ENCODE peak calls at places on chromosomes 2 and 18, in six cellular contexts. H is NT2/D1; R is right cardiac atrium; X is Peyer's patch; C is epithelial cell of esophagus; M is Jurkat, Clone E6-1. Y is an unnamed sample.

GRCh38 chr2:134982603-134983002 is 64.0 kb downstream of the CCNT2 start:
- DNase-seq in C (no peak), X (no peak), M (no peak), H (no peak), R (no peak), Y (no peak)

GRCh38 chr2:69716555-69717120 is 25.3 kb upstream of the ANXA4 start:
- DNase-seq in C (peak), R (no peak), H (no peak), X (no peak), M (no peak), Y (no peak)

GRCh38 chr2:38723173-38723572 is 28.0 kb downstream of the SRSF7 start:
- DNase-seq in C (no peak), R (no peak), H (no peak), M (no peak), X (no peak), Y (no peak)

GRCh38 chr2:190436552-190436951 is 28.4 kb downstream of the MFSD6 start:
- DNase-seq in X (no peak), H (no peak), C (no peak), R (no peak), M (no peak), Y (no peak)

GRCh38 chr18:70422061-70422965 is 133.5 kb downstream of the SOCS6 start:
- DNase-seq in X (peak), M (no peak), H (no peak), R (peak), C (peak), Y (no peak)

GRCh38 chr2:188238386-188238785 is 53.3 kb upstream of the GULP1 start:
- DNase-seq in X (no peak), H (no peak), M (no peak), C (no peak), R (no peak), Y (no peak)

GRCh38 chr2:110682267-110682666 is 4.4 kb upstream of the BUB1 start:
- DNase-seq in M (no peak), R (no peak), C (no peak), X (no peak), H (no peak), Y (no peak)

GRCh38 chr2:10810175-10811161 is 2.1 kb downstream of the PDIA6 start:
- DNase-seq in M (no peak), C (peak), H (no peak), R (no peak), X (no peak), Y (no peak)

GRCh38 chr2:123040506-123040905 is 984.6 kb upstream of the CNTNAP5 start:
- DNase-seq in R (no peak), H (no peak), M (no peak), C (peak), X (no peak), Y (no peak)

GRCh38 chr18:55588876-55589595 is 1.0 kb upstream of the TCF4 start:
- DNase-seq in C (no peak), M (no peak), X (no peak), H (no peak), R (no peak), Y (peak)

GRCh38 chr2:20223345-20224190 is 1.4 kb downstream of the SDC1 start:
- DNase-seq in H (no peak), X (peak), C (peak), R (peak), M (no peak), Y (peak)

GRCh38 chr2:173986805-173987204 is 21.6 kb upstream of the SP3 start:
- DNase-seq in C (no peak), M (no peak), X (no peak), R (peak), H (no peak), Y (no peak)

GRCh38 chr2:45496869-45497268 is 114.2 kb downstream of the SRBD1 start:
- DNase-seq in H (no peak), C (no peak), M (no peak), X (no peak), R (no peak), Y (no peak)

GRCh38 chr2:40098786-40099470 is 319.9 kb upstream of the THUMPD2 start:
- DNase-seq in C (peak), X (no peak), M (no peak), H (no peak), R (no peak), Y (no peak)

GRCh38 chr2:203455209-203455608 is 79.9 kb downstream of the RAPH1 start:
- DNase-seq in X (no peak), R (no peak), C (no peak), M (no peak), H (no peak), Y (no peak)

GRCh38 chr2:67772216-67773180 is 290.3 kb downstream of the C1D start:
- DNase-seq in X (no peak), R (no peak), H (no peak), M (no peak), C (no peak), Y (no peak)

GRCh38 chr2:48259811-48260210 is 270.1 kb upstream of the STON1 start:
- DNase-seq in M (no peak), C (no peak), X (no peak), R (no peak), H (no peak), Y (no peak)

GRCh38 chr2:135916232-135916631 is 40.0 kb upstream of the MCM6 start:
- DNase-seq in M (peak), H (peak), C (peak), X (no peak), R (no peak), Y (no peak)

GRCh38 chr2:236935131-236935530 is 150.6 kb upstream of the COPS8 start:
- DNase-seq in M (no peak), C (no peak), R (no peak), H (no peak), X (no peak), Y (no peak)

GRCh38 chr2:196286821-196287220 is 115.4 kb upstream of the STK17B start:
- DNase-seq in C (no peak), R (no peak), M (no peak), H (no peak), X (no peak), Y (no peak)
- H3K4me3 ChIP-seq in C (no peak), R (no peak), M (no peak), H (no peak), X (no peak), Y (no peak)

DNA sequence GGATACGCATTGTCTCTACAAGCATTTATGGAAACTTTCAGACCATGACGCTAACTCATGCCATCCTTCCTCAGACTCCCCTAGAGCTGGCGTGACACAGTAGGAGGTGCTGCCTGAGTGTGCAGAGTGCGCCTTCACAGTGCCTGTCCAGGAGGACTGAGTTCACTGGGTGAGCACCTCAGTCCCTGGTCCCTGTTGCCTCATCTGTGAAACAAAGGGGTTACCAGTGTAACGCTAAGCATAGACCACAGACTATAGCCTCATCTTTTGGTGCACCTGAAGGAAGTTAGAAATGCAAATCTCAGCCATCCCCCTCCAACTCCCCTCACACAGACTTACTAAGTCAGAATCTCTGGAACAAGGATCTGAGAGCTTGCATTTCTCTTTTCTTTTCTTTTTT is 142.8 kb downstream of the TMEM17 start:
- DNase-seq in C (no peak), H (no peak), X (no peak), R (no peak), M (no peak), Y (no peak)
- H3K4me3 ChIP-seq in C (no peak), H (no peak), X (no peak), R (no peak), M (no peak), Y (no peak)

DNA sequence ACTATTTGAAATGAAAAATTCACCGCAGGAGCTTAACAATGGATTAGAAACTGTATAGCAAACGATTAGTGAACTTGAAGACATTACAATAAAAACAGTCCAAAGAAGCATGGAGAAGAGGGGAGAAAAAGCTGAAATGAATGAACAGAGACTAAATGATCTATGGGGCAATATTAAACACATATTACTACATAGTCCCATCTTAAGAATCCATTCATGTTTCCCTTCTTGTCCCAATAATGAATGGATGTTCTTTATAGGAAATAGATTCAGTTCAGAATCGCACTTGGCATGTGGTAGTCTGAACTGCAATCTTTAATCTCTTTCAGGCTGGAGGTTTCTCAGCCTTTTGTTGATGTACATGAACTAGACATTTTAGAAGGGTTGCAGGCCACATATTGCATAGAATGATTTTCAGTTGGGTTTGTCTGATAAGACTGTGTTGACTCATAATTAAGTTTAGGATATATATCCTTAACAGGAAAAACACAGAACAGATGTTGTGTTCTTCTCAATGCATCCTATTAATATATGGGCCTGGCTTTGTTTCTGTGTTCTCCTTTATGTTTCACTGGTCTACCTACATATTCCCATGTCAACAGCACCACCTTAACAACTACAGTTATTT is 27.9 kb downstream of the CCDC88A start:
- DNase-seq in C (no peak), M (no peak), H (no peak), R (no peak), X (no peak), Y (no peak)
- H3K4me3 ChIP-seq in C (no peak), M (no peak), H (no peak), R (no peak), X (no peak), Y (no peak)

GRCh38 chr18:48945953-48946217 is 4.9 kb downstream of the SMAD7 start:
- DNase-seq in C (no peak), M (no peak), R (no peak), H (no peak), X (no peak), Y (no peak)
- H3K4me3 ChIP-seq in C (no peak), M (no peak), R (peak), H (peak), X (peak), Y (no peak)

Y was measured in HAP-1.